ENCODE peak calls at places on chromosomes 11 and 22, in four cellular contexts. G, B, W and J are unnamed samples.

GRCh38 chr22:35350539-35351503 is 30.1 kb upstream of the HMOX1 start:
- DNase-seq in G (peak; percentile 96), B (peak; percentile 81), W (peak; percentile 88), J (peak; percentile 81)

GRCh38 chr11:112334381-112334780 is 73.7 kb upstream of the PLET1 start:
- DNase-seq in G (no peak), B (no peak), W (no peak), J (no peak)

GRCh38 chr11:86091566-86091965 is 22.7 kb upstream of the PICALM start:
- DNase-seq in G (no peak), B (no peak), W (no peak), J (no peak)

GRCh38 chr11:130653838-130654601 is 205.6 kb downstream of the ADAMTS15 start:
- DNase-seq in G (peak; percentile 83), B (peak; percentile 61), W (no peak), J (no peak)

GRCh38 chr11:111417011-111417765 is 38.1 kb upstream of the POU2AF1 start:
- DNase-seq in G (no peak), B (no peak), W (no peak), J (no peak)

GRCh38 chr11:8947230-8947943 is 4.6 kb upstream of the ASCL3 start:
- DNase-seq in G (no peak), B (no peak), W (no peak), J (no peak)

GRCh38 chr11:67032830-67033555 is 10.1 kb downstream of the SYT12 start:
- DNase-seq in G (no peak), B (no peak), W (no peak), J (no peak)

GRCh38 chr11:111845256-111846028 is 25.9 kb downstream of the ALG9 start:
- DNase-seq in G (no peak), B (no peak), W (no peak), J (no peak)

GRCh38 chr22:32375678-32376450 is 18.2 kb downstream of the RFPL3 start:
- DNase-seq in G (no peak), B (no peak), W (no peak), J (no peak)

GRCh38 chr22:33919591-33920501 is at the start of gene LARGE1:
- DNase-seq in G (peak; percentile 72), B (no peak), W (peak; percentile 79), J (peak; percentile 55)

GRCh38 chr22:31342389-31343125 is 3.6 kb downstream of the PATZ1 start:
- DNase-seq in G (no peak), B (no peak), W (no peak), J (no peak)

GRCh38 chr22:37043828-37044538 is 7.6 kb upstream of the KCTD17 start:
- DNase-seq in G (peak; percentile 78), B (peak; percentile 12), W (peak; percentile 87), J (no peak)

GRCh38 chr22:18152519-18152918 is 2.5 kb downstream of the USP18 start:
- DNase-seq in G (no peak), B (no peak), W (no peak), J (no peak)

GRCh38 chr11:18490319-18490718 is 34.7 kb downstream of the LDHAL6A start:
- DNase-seq in G (no peak), B (no peak), W (no peak), J (no peak)

GRCh38 chr11:121394785-121395184 is 57.3 kb upstream of the SORL1 start:
- DNase-seq in G (no peak), B (no peak), W (no peak), J (no peak)

GRCh38 chr11:10996678-10997077 is 138.8 kb upstream of the ZBED5 start:
- DNase-seq in G (no peak), B (no peak), W (no peak), J (no peak)

GRCh38 chr11:121318848-121319834 is 26.6 kb downstream of the SC5D start:
- DNase-seq in G (no peak), B (peak; percentile 32), W (no peak), J (peak; percentile 50)

GRCh38 chr11:47571895-47572294 is 6.5 kb downstream of the PTPMT1 start:
- DNase-seq in G (no peak), B (no peak), W (no peak), J (peak; percentile 8)

GRCh38 chr11:111378773-111379499 is at the start of gene POU2AF1:
- DNase-seq in G (no peak), B (no peak), W (no peak), J (peak; percentile 20)

GRCh38 chr22:38866399-38867123 is 5.5 kb downstream of the CBX6 start:
- DNase-seq in G (no peak), B (no peak), W (peak; percentile 61), J (no peak)

GRCh38 chr22:38864361-38865191 is 7.4 kb downstream of the CBX6 start:
- DNase-seq in G (peak; percentile 85), B (no peak), W (peak; percentile 72), J (no peak)

GRCh38 chr22:38866024-38866398 is 6.0 kb downstream of the CBX6 start:
- DNase-seq in G (no peak), B (no peak), W (peak; percentile 39), J (no peak)

GRCh38 chr22:38867124-38867455 is 4.9 kb downstream of the CBX6 start:
- DNase-seq in G (no peak), B (no peak), W (no peak), J (no peak)

GRCh38 chr22:38865201-38866023 is 6.6 kb downstream of the CBX6 start:
- DNase-seq in G (no peak), B (no peak), W (peak; percentile 55), J (no peak)
- H3K27ac ChIP-seq in G (peak overlapping the region; percentile 70), B (peak overlapping the region; percentile 41), W (no peak overlapping the region), J (peak overlapping the region; percentile 83)

GRCh38 chr22:29605236-29605850 is 1.9 kb downstream of the NF2 start:
- DNase-seq in G (no peak), B (no peak), W (no peak), J (no peak)
- H3K4me3 ChIP-seq in G (no peak overlapping the region), B (no peak overlapping the region), W (no peak overlapping the region), J (no peak overlapping the region)

DNA sequence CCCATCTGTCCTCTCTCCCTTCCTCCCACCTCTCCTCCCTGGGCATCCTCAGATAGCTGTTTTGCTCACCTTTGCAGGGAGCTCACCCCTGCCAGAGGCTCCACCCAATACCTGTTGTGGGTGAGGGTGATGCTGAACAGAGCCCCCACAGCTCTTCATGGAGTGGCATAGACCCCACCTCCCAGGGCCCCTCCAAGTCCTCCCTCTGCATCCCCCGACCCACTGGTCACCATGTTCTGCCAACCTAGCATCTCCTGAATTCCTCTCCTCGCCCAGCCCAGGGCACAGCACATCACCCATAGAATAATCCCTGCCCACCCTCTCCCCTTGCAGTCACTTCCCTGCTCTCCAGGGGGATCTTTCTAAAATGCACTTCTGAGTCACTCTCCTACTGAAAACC is 100.2 kb downstream of the PDE2A start:
- DNase-seq in G (no peak), B (no peak), W (no peak), J (no peak)
- H3K27ac ChIP-seq in G (no peak overlapping the region), B (no peak overlapping the region), W (no peak overlapping the region), J (no peak overlapping the region)

DNA sequence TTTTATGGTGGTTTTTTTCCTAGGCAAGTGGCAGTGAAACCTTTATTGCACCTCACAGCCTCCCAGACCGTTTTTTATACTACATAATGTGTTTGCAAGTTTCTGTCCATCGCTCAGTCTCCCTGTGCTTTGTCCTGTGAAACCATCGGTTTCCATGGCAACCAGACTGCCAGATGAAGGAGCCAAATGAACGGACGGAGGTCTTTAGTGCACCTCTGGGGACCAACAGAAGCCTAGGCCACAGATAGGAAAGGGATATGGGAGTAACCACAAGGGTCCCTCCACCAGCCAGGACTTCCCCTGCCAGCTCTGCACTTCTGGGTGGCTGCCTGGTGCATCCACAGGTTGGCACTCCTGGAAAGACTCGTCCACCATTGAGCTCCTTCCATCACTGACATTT is 165.0 kb downstream of the CHST1 start:
- DNase-seq in G (no peak), B (no peak), W (no peak), J (no peak)
- H3K4me3 ChIP-seq in G (no peak overlapping the region), B (no peak overlapping the region), W (no peak overlapping the region), J (no peak overlapping the region)

GRCh38 chr11:101475699-101476098 is 108.1 kb downstream of the TRPC6 start:
- DNase-seq in G (no peak), B (no peak), W (no peak), J (no peak)

GRCh38 chr11:101470414-101470813 is 113.4 kb downstream of the TRPC6 start:
- DNase-seq in G (no peak), B (no peak), W (no peak), J (no peak)

GRCh38 chr11:101474666-101475065 is 109.1 kb downstream of the TRPC6 start:
- DNase-seq in G (no peak), B (no peak), W (no peak), J (no peak)

GRCh38 chr11:101466352-101466751 is 117.5 kb downstream of the TRPC6 start:
- DNase-seq in G (no peak), B (no peak), W (no peak), J (no peak)

DNA sequence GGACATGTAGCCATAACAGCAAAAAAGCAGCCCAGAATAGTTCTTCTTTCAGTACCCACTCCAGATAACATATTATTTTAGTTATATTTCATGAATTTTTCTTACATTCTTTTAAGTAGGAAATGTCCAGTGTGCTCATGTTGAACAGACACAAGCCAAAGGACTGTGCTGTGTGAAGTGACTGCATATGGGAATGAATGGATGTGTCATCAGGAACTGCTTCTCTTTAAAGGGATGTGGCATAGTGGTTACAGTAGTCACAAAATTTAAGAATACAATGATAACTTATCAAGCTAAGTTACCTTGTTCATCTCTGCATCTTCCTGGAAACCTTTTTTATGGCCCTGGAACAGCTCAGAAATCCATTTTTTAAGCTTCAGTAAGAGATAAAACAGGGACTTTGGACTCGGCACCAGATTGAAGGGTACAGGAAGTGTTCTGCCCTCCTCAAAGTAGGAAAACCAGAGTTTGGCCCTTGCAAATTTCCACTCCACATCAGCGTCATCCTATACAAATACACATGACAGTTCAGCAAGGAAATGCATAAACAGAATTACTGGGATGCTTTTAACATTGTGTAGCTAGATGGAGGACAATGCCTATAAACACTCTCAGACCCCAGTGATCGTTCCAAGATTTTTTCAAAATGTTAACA is 112.8 kb downstream of the TRPC6 start:
- DNase-seq in G (no peak), B (no peak), W (no peak), J (no peak)
- H3K27ac ChIP-seq in G (no peak overlapping the region), B (no peak overlapping the region), W (no peak overlapping the region), J (no peak overlapping the region)

DNA sequence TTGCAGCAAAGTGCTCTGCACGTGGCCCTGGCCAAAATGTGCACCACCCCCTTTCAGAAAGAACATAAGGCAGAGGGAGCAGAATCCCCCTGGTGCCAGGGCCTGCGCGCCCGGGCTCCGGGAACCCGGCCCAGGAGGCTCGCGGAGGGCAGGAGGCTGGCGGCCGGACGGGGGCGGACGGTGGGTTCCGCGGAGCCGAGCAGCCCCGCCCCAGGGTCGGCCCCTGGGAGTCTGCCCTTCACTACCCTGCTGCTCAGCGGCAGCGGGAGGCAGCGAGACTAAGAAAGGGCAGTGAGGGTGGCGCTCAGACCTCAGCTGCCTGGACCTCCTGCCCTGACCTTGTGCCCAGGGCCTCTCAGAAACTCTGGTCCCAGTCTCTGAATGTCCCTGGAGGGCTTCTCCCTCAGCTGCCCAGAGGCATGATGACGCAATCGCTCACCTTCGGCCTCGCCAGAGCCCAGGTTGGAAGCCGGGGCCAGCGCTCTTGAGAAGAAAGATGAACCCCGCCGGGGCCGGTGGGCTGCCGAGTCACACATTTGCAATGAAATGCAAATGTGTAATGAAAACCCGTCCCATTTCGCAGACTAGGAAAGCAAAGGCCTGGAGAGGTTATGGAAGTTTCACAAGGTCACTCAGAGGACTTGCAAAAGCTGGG is 1.1 kb upstream of the CLMP start:
- DNase-seq in G (no peak), B (no peak), W (no peak), J (no peak)
- H3K4me3 ChIP-seq in G (peak overlapping the region; percentile 40), B (peak overlapping the region; percentile 38), W (no peak overlapping the region), J (no peak overlapping the region)